ENCODE peak calls at places on chromosomes 7 and 10, in six cellular contexts. D is AML-193, Z is GDM1, R is cardiac fibroblast, M is progenitor cell of endocrine pancreas, W is WERI-Rb-1. G is an unnamed sample.

GRCh38 chr10:16792675-16793074 is 24.5 kb downstream of the RSU1 start:
- DNase-seq in M (no peak), D (no peak), W (no peak), Z (no peak), R (peak), G (no peak)

GRCh38 chr7:33509251-33509650 is 379.9 kb downstream of the BBS9 start:
- DNase-seq in R (no peak), D (no peak), M (no peak), W (no peak), Z (no peak), G (no peak)

GRCh38 chr7:134140889-134141867 is 14.0 kb downstream of the LRGUK start:
- DNase-seq in W (peak), Z (no peak), M (peak), R (peak), D (peak), G (peak)

GRCh38 chr10:74949024-74949423 is 122.6 kb downstream of the KAT6B start:
- DNase-seq in R (no peak), D (no peak), M (no peak), W (no peak), Z (no peak), G (no peak)

GRCh38 chr10:110355922-110356627 is 51.4 kb upstream of the SMNDC1 start:
- DNase-seq in W (no peak), R (no peak), D (no peak), M (no peak), Z (no peak), G (no peak)

GRCh38 chr7:2637066-2637471 is 5.3 kb downstream of the TTYH3 start:
- DNase-seq in R (no peak), W (no peak), M (no peak), D (no peak), Z (no peak), G (no peak)

GRCh38 chr7:82677493-82677892 is 233.9 kb upstream of the CACNA2D1 start:
- DNase-seq in M (no peak), R (no peak), W (no peak), Z (peak), D (peak), G (no peak)

GRCh38 chr10:29951441-29951931 is 107.9 kb downstream of the JCAD start:
- DNase-seq in W (no peak), R (peak), Z (no peak), M (no peak), D (no peak), G (no peak)

GRCh38 chr10:99906470-99906869 is 103.3 kb downstream of the DNMBP start:
- DNase-seq in Z (no peak), D (no peak), M (no peak), R (peak), W (no peak), G (peak)

GRCh38 chr7:5413449-5413786 is 10.2 kb downstream of the TNRC18 start:
- DNase-seq in D (no peak), M (no peak), R (no peak), Z (no peak), W (no peak), G (no peak)

GRCh38 chr10:70967591-70968588 is 79.5 kb upstream of the PCBD1 start:
- DNase-seq in M (no peak), R (peak), W (peak), Z (no peak), D (no peak), G (peak)

GRCh38 chr10:49108656-49109055 is 6.7 kb downstream of the VSTM4 start:
- DNase-seq in Z (no peak), W (no peak), D (no peak), M (no peak), R (no peak), G (no peak)

GRCh38 chr7:43296306-43296705 is 183.9 kb downstream of the HECW1 start:
- DNase-seq in Z (no peak), M (no peak), W (no peak), D (no peak), R (no peak), G (peak)

GRCh38 chr10:78754269-78755074 is 314.3 kb upstream of the ZMIZ1 start:
- DNase-seq in W (no peak), R (peak), M (no peak), Z (peak), D (peak), G (no peak)

GRCh38 chr7:34612671-34613070 is 45.3 kb upstream of the NPSR1 start:
- DNase-seq in R (peak), W (no peak), D (no peak), Z (no peak), M (no peak), G (peak)

GRCh38 chr10:25899304-25899703 is 34.7 kb upstream of the MYO3A start:
- DNase-seq in Z (no peak), M (no peak), W (no peak), R (no peak), D (no peak), G (no peak)

GRCh38 chr7:42192851-42193456 is 44.1 kb downstream of the GLI3 start:
- DNase-seq in R (no peak), M (no peak), D (no peak), W (no peak), Z (no peak), G (peak)

GRCh38 chr7:132854238-132854637 is 227.7 kb downstream of the CHCHD3 start:
- DNase-seq in Z (no peak), M (no peak), R (peak), D (no peak), W (no peak), G (no peak)

GRCh38 chr7:119761776-119762175 is 511.2 kb upstream of the KCND2 start:
- DNase-seq in Z (no peak), W (no peak), M (no peak), D (no peak), R (no peak), G (no peak)

GRCh38 chr7:68629-69028 is 123.7 kb upstream of the FAM20C start:
- DNase-seq in Z (no peak), D (no peak), R (peak), M (no peak), W (no peak), G (peak)

GRCh38 chr7:51446356-51446755 is 129.7 kb upstream of the COBL start:
- DNase-seq in Z (no peak), D (no peak), W (no peak), R (no peak), M (no peak), G (peak)

GRCh38 chr10:105037029-105037428 is 395.9 kb downstream of the SORCS3 start:
- DNase-seq in R (no peak), W (no peak), D (no peak), Z (no peak), M (no peak), G (no peak)

GRCh38 chr10:131169146-131169545 is 142.4 kb downstream of the TCERG1L start:
- DNase-seq in R (no peak), M (no peak), W (no peak), D (no peak), Z (no peak), G (no peak)

GRCh38 chr7:1292972-1293830 is 60.5 kb downstream of the UNCX start:
- DNase-seq in W (no peak), M (no peak), D (no peak), Z (no peak), R (no peak), G (no peak)

GRCh38 chr10:46218921-46219320 is 67.9 kb upstream of the ANTXRL start:
- DNase-seq in W (no peak), Z (peak), R (no peak), M (no peak), D (no peak), G (no peak)

GRCh38 chr7:159010951-159011820 is 133.5 kb downstream of the VIPR2 start:
- DNase-seq in Z (no peak), R (no peak), D (no peak), M (no peak), W (no peak), G (no peak)

GRCh38 chr10:106980711-106981460 is 183.6 kb downstream of the SORCS1 start:
- DNase-seq in Z (no peak), M (no peak), R (no peak), D (no peak), W (no peak), G (no peak)

GRCh38 chr10:44908071-44908709 is 2.9 kb upstream of the TMEM72 start:
- DNase-seq in Z (no peak), R (peak), W (peak), M (no peak), D (no peak), G (peak)

GRCh38 chr7:127620406-127621233 is 2.7 kb upstream of the PAX4 start:
- DNase-seq in R (no peak), D (no peak), M (no peak), Z (peak), W (no peak), G (peak)